ENCODE peak calls at places on chromosomes 2 and 18, in six cellular contexts. E, X, I, P, H and B are unnamed samples.
A peak's percentile ranks its signal among the peaks of the same experiment; 100 is the strongest.

GRCh38 chr2:72180351-72180750 is 32.7 kb upstream of the CYP26B1 start:
- DNase-seq in P (no peak), X (no peak), I (no peak), H (no peak), E (no peak), B (no peak)

GRCh38 chr18:49976810-49977209 is 163.5 kb upstream of the ACAA2 start:
- DNase-seq in X (no peak), I (no peak), P (no peak), E (no peak), H (no peak), B (no peak)

GRCh38 chr2:236262238-236262637 is 2.0 kb downstream of the ASB18 start:
- DNase-seq in E (no peak), X (no peak), P (no peak), I (no peak), H (no peak), B (no peak)

GRCh38 chr2:201194097-201194496 is 11.2 kb downstream of the CASP10 start:
- DNase-seq in P (no peak), I (no peak), H (no peak), X (no peak), E (peak; percentile 54), B (no peak)

GRCh38 chr18:63213331-63213900 is 106.2 kb downstream of the BCL2 start:
- DNase-seq in I (no peak), P (no peak), H (no peak), E (no peak), X (no peak), B (peak; percentile 31)

GRCh38 chr2:141439524-141439923 is 691.3 kb downstream of the LRP1B start:
- DNase-seq in I (no peak), H (no peak), P (no peak), E (no peak), X (no peak), B (no peak)

GRCh38 chr2:234357666-234358065 is 139.2 kb downstream of the ARL4C start:
- DNase-seq in E (no peak), X (no peak), I (no peak), H (no peak), P (no peak), B (no peak)

GRCh38 chr2:237858294-237859081 is 935 bp upstream of the RAMP1 start:
- DNase-seq in E (peak; percentile 53), H (no peak), X (peak; percentile 93), P (peak; percentile 80), I (peak; percentile 58), B (peak; percentile 86)

GRCh38 chr2:167783266-167784070 is 463.9 kb downstream of the STK39 start:
- DNase-seq in X (peak; percentile 39), E (no peak), P (peak; percentile 39), H (no peak), I (no peak), B (peak; percentile 56)

GRCh38 chr18:74387362-74387761 is 69.7 kb downstream of the DIPK1C start:
- DNase-seq in X (no peak), H (no peak), I (no peak), P (no peak), E (no peak), B (no peak)

GRCh38 chr18:62449490-62450104 is 73.2 kb upstream of the ZCCHC2 start:
- DNase-seq in E (no peak), X (no peak), I (no peak), H (no peak), P (no peak), B (no peak)

GRCh38 chr18:7758764-7759163 is 191.6 kb downstream of the PTPRM start:
- DNase-seq in E (no peak), P (no peak), X (no peak), I (no peak), H (no peak), B (no peak)

GRCh38 chr2:177056540-177056939 is 156.1 kb upstream of the HNRNPA3 start:
- DNase-seq in P (no peak), H (no peak), E (no peak), X (peak; percentile 64), I (no peak), B (peak; percentile 59)

GRCh38 chr2:238879621-238880377 is 31.9 kb downstream of the TWIST2 start:
- DNase-seq in H (no peak), I (no peak), P (no peak), E (no peak), X (no peak), B (no peak)

GRCh38 chr18:44733754-44734465 is 53.2 kb downstream of the SETBP1 start:
- DNase-seq in I (no peak), P (no peak), E (no peak), H (no peak), X (no peak), B (no peak)

GRCh38 chr2:134718956-134719814 is at the start of gene TMEM163:
- DNase-seq in H (peak; percentile 26), I (peak; percentile 71), P (no peak), X (peak; percentile 34), E (no peak), B (no peak)

GRCh38 chr2:148930046-148930775 is 55.2 kb downstream of the KIF5C start:
- DNase-seq in P (no peak), E (no peak), X (peak; percentile 91), H (no peak), I (no peak), B (no peak)

GRCh38 chr18:49030692-49031443 is 80.1 kb upstream of the SMAD7 start:
- DNase-seq in E (no peak), P (no peak), H (no peak), X (no peak), I (no peak), B (no peak)

GRCh38 chr2:237403024-237403882 is 10.7 kb downstream of the COL6A3 start:
- DNase-seq in I (no peak), E (no peak), H (no peak), P (peak; percentile 21), X (no peak), B (peak; percentile 11)